ENCODE peak calls at places on chromosomes 2 and 18, in four cellular contexts. G, J, T and Y are unnamed samples.

GRCh38 chr2:136080114-136080513 is 37.8 kb downstream of the CXCR4 start:
- DNase-seq in G (no peak), J (no peak), T (no peak), Y (no peak)

GRCh38 chr2:106020032-106020431 is 174.1 kb downstream of the UXS1 start:
- DNase-seq in G (no peak), J (no peak), T (no peak), Y (no peak)

GRCh38 chr18:64037812-64038414 is 68.0 kb downstream of the SERPINB8 start:
- DNase-seq in G (peak; percentile 9), J (peak; percentile 50), T (peak; percentile 19), Y (peak; percentile 16)

GRCh38 chr2:71934595-71935263 is 212.9 kb downstream of the CYP26B1 start:
- DNase-seq in G (peak; percentile 23), J (no peak), T (peak; percentile 28), Y (peak; percentile 57)

GRCh38 chr18:63534615-63535014 is 7.6 kb upstream of the SERPINB12 start:
- DNase-seq in G (no peak), J (no peak), T (no peak), Y (no peak)

GRCh38 chr2:120520929-120521912 is 175.3 kb downstream of the INHBB start:
- DNase-seq in G (peak; percentile 53), J (peak; percentile 60), T (peak; percentile 64), Y (peak; percentile 53)

GRCh38 chr2:74708296-74708695 is 54.2 kb downstream of the SEMA4F start:
- DNase-seq in G (no peak), J (no peak), T (no peak), Y (no peak)

GRCh38 chr2:144230452-144231085 is 289.4 kb downstream of the ZEB2 start:
- DNase-seq in G (peak; percentile 41), J (no peak), T (peak; percentile 23), Y (peak; percentile 89)

GRCh38 chr2:15154289-15154688 is 406.8 kb downstream of the NBAS start:
- DNase-seq in G (no peak), J (peak; percentile 67), T (no peak), Y (no peak)

GRCh38 chr2:181025004-181025403 is 44.6 kb downstream of the UBE2E3 start:
- DNase-seq in G (no peak), J (no peak), T (no peak), Y (no peak)

GRCh38 chr2:167550448-167550847 is 662.2 kb downstream of the XIRP2 start:
- DNase-seq in G (no peak), J (peak; percentile 6), T (peak; percentile 26), Y (no peak)

GRCh38 chr2:235639387-235639786 is 145.5 kb downstream of the AGAP1 start:
- DNase-seq in G (no peak), J (no peak), T (peak; percentile 39), Y (peak; percentile 58)

GRCh38 chr2:98277156-98277859 is 68.9 kb upstream of the CNGA3 start:
- DNase-seq in G (no peak), J (no peak), T (no peak), Y (no peak)

GRCh38 chr2:99066602-99067001 is 74.9 kb upstream of the C2orf15 start:
- DNase-seq in G (peak; percentile 9), J (peak; percentile 64), T (peak; percentile 59), Y (peak; percentile 40)

GRCh38 chr2:14194233-14194632 is 438.3 kb upstream of the LRATD1 start:
- DNase-seq in G (no peak), J (no peak), T (no peak), Y (no peak)

GRCh38 chr18:6482198-6482977 is 67.7 kb upstream of the L3MBTL4 start:
- DNase-seq in G (peak; percentile 41), J (peak; percentile 38), T (peak; percentile 19), Y (peak; percentile 4)

GRCh38 chr2:237955640-237956401 is 11.0 kb upstream of the UBE2F start:
- DNase-seq in G (no peak), J (no peak), T (no peak), Y (peak; percentile 87)

GRCh38 chr2:167749016-167749415 is 498.4 kb downstream of the STK39 start:
- DNase-seq in G (no peak), J (no peak), T (no peak), Y (no peak)

GRCh38 chr2:9248363-9248762 is 41.8 kb downstream of the ASAP2 start:
- DNase-seq in G (no peak), J (no peak), T (no peak), Y (no peak)

GRCh38 chr2:127080941-127081769 is 25.8 kb downstream of the BIN1 start:
- DNase-seq in G (no peak), J (no peak), T (no peak), Y (no peak)

GRCh38 chr2:88757025-88757424 is 65.6 kb downstream of the RPIA start:
- DNase-seq in G (no peak), J (no peak), T (no peak), Y (no peak)

GRCh38 chr2:2000018-2000733 is 255.9 kb upstream of the PXDN start:
- DNase-seq in G (no peak), J (no peak), T (no peak), Y (no peak)

GRCh38 chr2:56260415-56260814 is 76.6 kb downstream of the CCDC85A start:
- DNase-seq in G (no peak), J (no peak), T (no peak), Y (no peak)

GRCh38 chr2:239673641-239674040 is 272.8 kb upstream of the HDAC4 start:
- DNase-seq in G (no peak), J (no peak), T (no peak), Y (no peak)

GRCh38 chr2:17162721-17163120 is 355.5 kb downstream of the RAD51AP2 start:
- DNase-seq in G (no peak), J (no peak), T (no peak), Y (no peak)

GRCh38 chr2:230696670-230697069 is 16.0 kb upstream of the CAB39 start:
- DNase-seq in G (no peak), J (no peak), T (no peak), Y (no peak)

GRCh38 chr2:230930149-230930780 is 5.2 kb upstream of the GPR55 start:
- DNase-seq in G (no peak), J (no peak), T (no peak), Y (no peak)

GRCh38 chr2:232523682-232524597 is 2.0 kb upstream of the CHRND start:
- DNase-seq in G (peak; percentile 72), J (peak; percentile 65), T (peak; percentile 88), Y (peak; percentile 51)

GRCh38 chr2:172496096-172496709 is 59.7 kb upstream of the PDK1 start:
- DNase-seq in G (no peak), J (no peak), T (no peak), Y (no peak)

GRCh38 chr2:128710770-128711169 is 392.1 kb upstream of the HS6ST1 start:
- DNase-seq in G (no peak), J (no peak), T (no peak), Y (no peak)

GRCh38 chr2:231883468-231883881 is 42.7 kb downstream of the NPPC start:
- DNase-seq in G (no peak), J (no peak), T (no peak), Y (no peak)

GRCh38 chr18:3447895-3448844 is 1.8 kb upstream of the TGIF1 start:
- DNase-seq in G (peak; percentile 99), J (peak; percentile 93), T (peak; percentile 95), Y (peak; percentile 98)

DNA sequence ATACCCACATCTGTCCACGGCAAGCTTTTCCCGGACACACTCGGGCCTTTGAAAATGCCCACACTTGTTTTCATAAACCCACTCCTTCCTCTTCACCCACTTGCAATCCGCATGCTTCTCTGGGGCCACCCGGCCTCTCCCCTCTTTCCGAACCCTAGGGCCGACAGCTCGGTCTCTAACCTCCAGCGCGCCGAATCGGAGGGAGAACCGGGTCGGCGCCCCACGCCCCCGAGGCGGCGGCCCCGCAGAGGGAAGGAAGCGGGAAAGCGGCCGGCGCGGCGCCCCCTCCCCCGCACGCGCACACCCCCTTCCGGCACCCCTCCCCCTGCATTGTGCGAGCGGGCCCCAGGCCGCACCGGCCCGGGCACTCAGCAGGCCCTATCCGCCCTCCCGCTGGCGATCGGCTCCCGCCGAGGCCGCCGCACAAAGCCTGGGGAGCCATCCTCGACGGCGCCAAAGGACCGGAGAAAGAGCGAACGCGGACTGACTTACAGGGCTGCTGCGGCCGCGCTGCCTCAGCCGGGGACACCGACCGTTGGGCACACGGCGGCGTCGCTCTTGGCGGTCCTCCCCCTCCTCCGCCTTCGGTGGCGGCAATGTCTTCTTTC is 435 bp downstream of the PUM2 start:
- DNase-seq in G (peak; percentile 78), J (peak; percentile 38), T (no peak), Y (peak; percentile 80)
- TF ChIP-seq POLR2A in G (peak; percentile 71), J (peak; percentile 31), T (peak; percentile 34), Y (no peak)

DNA sequence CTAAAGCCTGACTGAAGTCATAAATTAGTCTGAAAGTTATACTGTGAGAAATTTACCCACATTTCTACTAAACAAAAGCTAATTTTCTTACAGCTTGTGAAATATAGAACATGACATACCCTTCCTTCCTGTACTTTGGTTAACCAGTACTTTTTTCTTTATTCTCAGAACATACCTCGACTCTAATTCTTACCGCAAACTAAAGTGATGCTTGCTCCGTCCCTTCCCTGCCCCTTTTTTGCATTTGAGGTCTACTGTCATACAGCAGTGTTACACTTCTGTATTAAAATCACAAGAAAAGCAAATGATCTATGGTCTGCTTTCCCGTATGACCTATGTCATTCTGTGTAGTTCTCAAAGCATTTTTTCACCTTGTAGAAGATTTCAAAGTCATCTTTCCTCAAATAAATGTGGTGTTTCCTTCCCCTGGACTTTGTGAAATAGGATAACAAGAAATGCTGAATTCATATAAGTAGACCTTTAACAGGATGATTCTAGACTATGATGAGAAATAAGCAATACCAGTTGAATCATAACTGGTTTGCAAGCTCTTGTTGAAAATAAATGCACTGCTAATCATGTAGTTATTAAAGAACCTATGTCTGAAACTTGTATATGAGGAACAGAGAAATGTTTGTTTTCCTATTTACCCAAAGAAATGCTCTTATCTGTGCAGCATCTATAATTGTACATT is 30.4 kb downstream of the CYTIP start:
- DNase-seq in G (no peak), J (no peak), T (no peak), Y (no peak)
- TF ChIP-seq POLR2A in G (no peak), J (no peak), T (no peak), Y (no peak)

GRCh38 chr2:161134547-161135518 is 25.4 kb upstream of the TANK start:
- DNase-seq in G (no peak), J (peak; percentile 66), T (peak; percentile 58), Y (no peak)

GRCh38 chr2:161139098-161139987 is 20.9 kb upstream of the TANK start:
- DNase-seq in G (no peak), J (no peak), T (no peak), Y (peak; percentile 38)

GRCh38 chr2:161138429-161138828 is 21.8 kb upstream of the TANK start:
- DNase-seq in G (no peak), J (no peak), T (no peak), Y (no peak)

GRCh38 chr2:161136194-161136593 is 24.0 kb upstream of the TANK start:
- DNase-seq in G (no peak), J (no peak), T (peak; percentile 17), Y (peak; percentile 4)

GRCh38 chr2:161136696-161137324 is 23.4 kb upstream of the TANK start:
- DNase-seq in G (peak; percentile 25), J (no peak), T (peak; percentile 76), Y (peak; percentile 15)
- TF ChIP-seq POLR2A in G (no peak), J (no peak), T (no peak), Y (peak; percentile 58)

DNA sequence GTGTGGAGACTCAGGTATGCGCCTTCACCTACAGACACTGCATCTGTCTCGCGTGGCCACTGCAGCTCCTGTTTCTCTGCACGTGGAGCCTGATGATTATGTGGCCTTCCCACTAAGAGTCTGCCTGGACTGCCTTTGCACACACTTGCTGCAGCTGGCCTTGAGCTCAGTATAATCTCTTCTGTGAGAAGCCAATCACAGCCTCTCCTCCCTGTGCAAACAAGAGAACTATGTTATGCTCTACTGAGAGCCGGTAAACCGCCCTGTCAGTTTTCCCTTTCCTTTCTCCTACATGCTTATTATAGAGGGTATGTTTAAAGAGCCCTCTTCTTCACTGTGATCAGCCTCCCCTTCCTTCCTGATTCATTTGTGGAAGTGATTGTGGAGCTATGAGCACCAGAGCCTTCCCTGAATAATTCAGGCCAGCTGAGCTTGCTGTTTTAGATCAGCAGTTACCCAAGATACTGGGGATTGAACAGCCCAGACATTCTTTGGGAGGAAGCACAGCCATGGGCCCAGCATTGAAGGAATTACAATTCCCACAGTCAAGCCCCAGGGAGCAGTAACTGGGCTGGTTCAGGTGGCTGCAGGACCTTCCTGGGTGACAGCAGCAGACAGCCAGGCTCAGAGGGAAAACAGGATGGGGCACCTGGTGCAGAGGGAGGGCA is 3.7 kb upstream of the TGFA start:
- DNase-seq in G (no peak), J (peak; percentile 94), T (no peak), Y (no peak)
- TF ChIP-seq POLR2A in G (no peak), J (peak; percentile 89), T (no peak), Y (no peak)